ENCODE peak calls at places on chromosomes 1 and 21, in six cellular contexts. One of them, this sample, is unnamed.

GRCh38 chr21:43768868-43769167 is 7.3 kb downstream of the CSTB start:
- DNase-seq in tibial nerve: no peak
- DNase-seq in GM12864: no peak
- DNase-seq in fibroblast of pulmonary artery: no peak
- DNase-seq in astrocyte: no peak
- DNase-seq in pancreas: no peak
- DNase-seq in this sample: no peak

GRCh38 chr1:10776206-10776905 is 20.1 kb downstream of the CASZ1 start:
- DNase-seq in tibial nerve: no peak
- DNase-seq in GM12864: no peak
- DNase-seq in fibroblast of pulmonary artery: no peak
- DNase-seq in astrocyte: no peak
- DNase-seq in pancreas: no peak
- DNase-seq in this sample: no peak

GRCh38 chr1:207050428-207050767 is 610 bp downstream of the YOD1 start:
- DNase-seq in tibial nerve: no peak
- DNase-seq in GM12864: no peak
- DNase-seq in fibroblast of pulmonary artery: no peak
- DNase-seq in astrocyte: no peak
- DNase-seq in pancreas: no peak
- DNase-seq in this sample: no peak

GRCh38 chr1:108503062-108503740 is 53.1 kb downstream of the NBPF6 start:
- DNase-seq in tibial nerve: no peak
- DNase-seq in GM12864: no peak
- DNase-seq in fibroblast of pulmonary artery: peak; percentile 83
- DNase-seq in astrocyte: peak; percentile 86
- DNase-seq in pancreas: peak; percentile 13
- DNase-seq in this sample: no peak

GRCh38 chr21:43864806-43865470 is at the start of gene AGPAT3:
- DNase-seq in tibial nerve: no peak
- DNase-seq in GM12864: no peak
- DNase-seq in fibroblast of pulmonary artery: no peak
- DNase-seq in astrocyte: no peak
- DNase-seq in pancreas: no peak
- DNase-seq in this sample: peak; percentile 54

GRCh38 chr1:205812271-205812877 is 624 bp downstream of the SLC41A1 start:
- DNase-seq in tibial nerve: peak; percentile 20
- DNase-seq in GM12864: no peak
- DNase-seq in fibroblast of pulmonary artery: peak; percentile 16
- DNase-seq in astrocyte: peak; percentile 13
- DNase-seq in pancreas: peak; percentile 32
- DNase-seq in this sample: no peak

GRCh38 chr1:65558215-65558614 is 137.7 kb downstream of the LEPR start:
- DNase-seq in tibial nerve: no peak
- DNase-seq in GM12864: no peak
- DNase-seq in fibroblast of pulmonary artery: no peak
- DNase-seq in astrocyte: no peak
- DNase-seq in pancreas: no peak
- DNase-seq in this sample: no peak

GRCh38 chr1:39695011-39695410 is 3.8 kb upstream of the HPCAL4 start:
- DNase-seq in tibial nerve: no peak
- DNase-seq in GM12864: no peak
- DNase-seq in fibroblast of pulmonary artery: peak; percentile 17
- DNase-seq in astrocyte: no peak
- DNase-seq in pancreas: no peak
- DNase-seq in this sample: no peak

GRCh38 chr21:17925000-17925610 is 105.9 kb upstream of the C21orf91 start:
- DNase-seq in tibial nerve: peak; percentile 66
- DNase-seq in GM12864: peak; percentile 42
- DNase-seq in fibroblast of pulmonary artery: peak; percentile 71
- DNase-seq in astrocyte: peak; percentile 35
- DNase-seq in pancreas: peak; percentile 60
- DNase-seq in this sample: peak; percentile 79

GRCh38 chr1:15286452-15286851 is 39.4 kb downstream of the FHAD1 start:
- DNase-seq in tibial nerve: no peak
- DNase-seq in GM12864: no peak
- DNase-seq in fibroblast of pulmonary artery: no peak
- DNase-seq in astrocyte: no peak
- DNase-seq in pancreas: no peak
- DNase-seq in this sample: no peak

GRCh38 chr21:42659416-42660117 is 6.1 kb downstream of the PDE9A start:
- DNase-seq in tibial nerve: no peak
- DNase-seq in GM12864: no peak
- DNase-seq in fibroblast of pulmonary artery: no peak
- DNase-seq in astrocyte: no peak
- DNase-seq in pancreas: no peak
- DNase-seq in this sample: peak; percentile 20

GRCh38 chr1:85237613-85238012 is 21.8 kb downstream of the C1orf52 start:
- DNase-seq in tibial nerve: no peak
- DNase-seq in GM12864: no peak
- DNase-seq in fibroblast of pulmonary artery: no peak
- DNase-seq in astrocyte: no peak
- DNase-seq in pancreas: no peak
- DNase-seq in this sample: no peak

GRCh38 chr21:32889596-32889995 is 118.0 kb upstream of the PAXBP1 start:
- DNase-seq in tibial nerve: no peak
- DNase-seq in GM12864: no peak
- DNase-seq in fibroblast of pulmonary artery: no peak
- DNase-seq in astrocyte: peak; percentile 44
- DNase-seq in pancreas: no peak
- DNase-seq in this sample: no peak

GRCh38 chr1:116847688-116848531 is 61.8 kb upstream of the PTGFRN start:
- DNase-seq in tibial nerve: peak; percentile 36
- DNase-seq in GM12864: no peak
- DNase-seq in fibroblast of pulmonary artery: peak; percentile 65
- DNase-seq in astrocyte: peak; percentile 69
- DNase-seq in pancreas: no peak
- DNase-seq in this sample: peak; percentile 56

GRCh38 chr1:11882814-11883538 is 24.2 kb upstream of the NPPB start:
- DNase-seq in tibial nerve: no peak
- DNase-seq in GM12864: no peak
- DNase-seq in fibroblast of pulmonary artery: peak; percentile 21
- DNase-seq in astrocyte: no peak
- DNase-seq in pancreas: peak; percentile 83
- DNase-seq in this sample: no peak

DNA sequence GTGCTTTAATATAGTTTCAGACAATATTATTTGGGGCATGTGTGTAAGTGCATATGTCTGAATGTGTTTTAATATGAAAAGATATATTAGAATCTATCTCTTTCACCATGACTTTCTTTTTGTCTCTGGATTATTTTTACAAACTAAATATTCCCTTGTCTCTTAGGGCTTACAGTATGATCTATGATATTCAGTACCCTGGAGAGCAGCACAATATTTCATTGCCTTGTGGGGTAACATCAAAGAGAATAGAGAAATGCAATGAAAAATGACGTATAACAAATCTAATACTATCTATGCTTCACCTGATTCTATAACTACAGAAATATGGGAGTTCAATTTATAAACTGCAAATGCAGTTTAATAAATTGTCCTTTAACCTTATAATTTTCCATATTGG is 2084.5 kb downstream of the MRPL39 start:
- DNase-seq in tibial nerve: no peak
- DNase-seq in GM12864: no peak
- DNase-seq in fibroblast of pulmonary artery: no peak
- DNase-seq in astrocyte: no peak
- DNase-seq in pancreas: no peak
- DNase-seq in this sample: no peak
- TF ChIP-seq CTCF in tibial nerve: no peak
- TF ChIP-seq CTCF in GM12864: no peak
- TF ChIP-seq CTCF in fibroblast of pulmonary artery: no peak
- TF ChIP-seq CTCF in astrocyte: no peak
- TF ChIP-seq CTCF in pancreas: no peak
- TF ChIP-seq CTCF in this sample: no peak

GRCh38 chr1:52552236-52552504 is 722 bp downstream of the TUT4 start:
- DNase-seq in tibial nerve: peak; percentile 61
- DNase-seq in GM12864: no peak
- DNase-seq in fibroblast of pulmonary artery: peak; percentile 78
- DNase-seq in astrocyte: peak; percentile 57
- DNase-seq in pancreas: peak; percentile 23
- DNase-seq in this sample: peak; percentile 81

GRCh38 chr1:52554756-52555155 is 1.9 kb upstream of the TUT4 start:
- DNase-seq in tibial nerve: no peak
- DNase-seq in GM12864: no peak
- DNase-seq in fibroblast of pulmonary artery: peak; percentile 7
- DNase-seq in astrocyte: peak; percentile 22
- DNase-seq in pancreas: no peak
- DNase-seq in this sample: no peak

GRCh38 chr1:52553372-52554266 is 727 bp upstream of the TUT4 start:
- DNase-seq in tibial nerve: peak; percentile 72
- DNase-seq in GM12864: no peak
- DNase-seq in fibroblast of pulmonary artery: peak; percentile 88
- DNase-seq in astrocyte: peak; percentile 79
- DNase-seq in pancreas: peak; percentile 75
- DNase-seq in this sample: peak; percentile 91

GRCh38 chr1:52552505-52553371 is at the start of gene TUT4:
- DNase-seq in tibial nerve: peak; percentile 71
- DNase-seq in GM12864: no peak
- DNase-seq in fibroblast of pulmonary artery: peak; percentile 79
- DNase-seq in astrocyte: peak; percentile 62
- DNase-seq in pancreas: peak; percentile 74
- DNase-seq in this sample: peak; percentile 87

GRCh38 chr1:52554267-52554640 is 1.4 kb upstream of the TUT4 start:
- DNase-seq in tibial nerve: no peak
- DNase-seq in GM12864: no peak
- DNase-seq in fibroblast of pulmonary artery: no peak
- DNase-seq in astrocyte: no peak
- DNase-seq in pancreas: no peak
- DNase-seq in this sample: no peak
- H3K4me3 ChIP-seq in tibial nerve: no peak overlapping the region
- H3K4me3 ChIP-seq in GM12864: no peak overlapping the region
- H3K4me3 ChIP-seq in fibroblast of pulmonary artery: peak overlapping the region; percentile 87
- H3K4me3 ChIP-seq in astrocyte: peak overlapping the region; percentile 76
- H3K4me3 ChIP-seq in pancreas: no peak overlapping the region
- H3K4me3 ChIP-seq in this sample: peak overlapping the region; percentile 97

GRCh38 chr1:246001821-246002220 is 505.3 kb downstream of the SMYD3 start:
- DNase-seq in tibial nerve: no peak
- DNase-seq in GM12864: no peak
- DNase-seq in fibroblast of pulmonary artery: no peak
- DNase-seq in astrocyte: peak; percentile 65
- DNase-seq in pancreas: no peak
- DNase-seq in this sample: no peak

GRCh38 chr1:246000638-246001015 is 506.5 kb downstream of the SMYD3 start:
- DNase-seq in tibial nerve: no peak
- DNase-seq in GM12864: no peak
- DNase-seq in fibroblast of pulmonary artery: no peak
- DNase-seq in astrocyte: peak; percentile 53
- DNase-seq in pancreas: no peak
- DNase-seq in this sample: no peak

GRCh38 chr1:246001142-246001812 is 505.8 kb downstream of the SMYD3 start:
- DNase-seq in tibial nerve: no peak
- DNase-seq in GM12864: no peak
- DNase-seq in fibroblast of pulmonary artery: no peak
- DNase-seq in astrocyte: peak; percentile 90
- DNase-seq in pancreas: no peak
- DNase-seq in this sample: no peak

GRCh38 chr1:245997471-245998258 is 509.4 kb downstream of the SMYD3 start:
- DNase-seq in tibial nerve: no peak
- DNase-seq in GM12864: no peak
- DNase-seq in fibroblast of pulmonary artery: peak; percentile 73
- DNase-seq in astrocyte: peak; percentile 72
- DNase-seq in pancreas: peak; percentile 55
- DNase-seq in this sample: no peak

DNA sequence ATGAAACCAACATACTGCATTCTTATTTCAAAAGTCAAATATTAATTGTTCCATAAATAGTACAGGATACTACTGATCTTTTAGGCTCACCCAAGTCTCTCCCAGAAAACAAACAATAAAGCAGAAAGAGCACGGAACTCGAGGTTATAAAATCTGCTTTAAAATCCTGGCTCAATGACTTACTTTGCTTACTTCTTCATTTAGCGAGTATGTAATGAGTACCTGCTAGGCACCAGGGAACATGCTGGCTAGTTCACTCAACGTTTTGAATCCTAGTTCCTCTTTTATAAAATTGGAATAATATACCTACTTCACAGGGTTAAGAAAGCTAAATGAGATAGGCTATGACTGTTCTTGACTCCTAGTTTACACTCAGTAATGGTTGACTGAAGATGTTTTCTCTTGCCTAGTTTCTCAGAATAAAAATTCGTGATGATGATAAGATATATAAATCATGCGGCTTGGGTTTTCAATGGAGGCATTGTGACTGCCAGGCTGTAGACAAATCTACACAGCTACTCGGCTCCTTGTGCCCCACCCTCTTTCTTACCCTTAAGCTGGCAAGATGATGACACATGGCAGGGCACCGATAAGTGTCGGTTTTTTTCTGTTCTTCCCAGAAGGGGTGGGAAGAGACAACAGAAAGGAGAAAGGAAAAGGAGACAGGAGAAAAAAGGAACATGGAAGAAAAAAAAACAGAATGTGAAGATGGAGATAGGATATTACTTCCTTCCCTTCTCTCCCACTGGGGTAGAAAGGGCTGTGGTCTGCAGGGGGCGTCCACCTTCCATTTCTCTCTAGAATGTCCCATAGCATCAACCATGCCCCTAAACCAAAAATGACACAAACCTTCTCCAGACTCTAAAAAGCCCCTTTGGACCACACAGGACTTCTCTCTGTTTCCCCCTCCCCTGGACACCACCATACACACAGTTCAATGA is 507.1 kb downstream of the SMYD3 start:
- DNase-seq in tibial nerve: no peak
- DNase-seq in GM12864: no peak
- DNase-seq in fibroblast of pulmonary artery: no peak
- DNase-seq in astrocyte: no peak
- DNase-seq in pancreas: no peak
- DNase-seq in this sample: peak; percentile 35
- TF ChIP-seq CTCF in tibial nerve: no peak
- TF ChIP-seq CTCF in GM12864: no peak
- TF ChIP-seq CTCF in fibroblast of pulmonary artery: no peak
- TF ChIP-seq CTCF in astrocyte: no peak
- TF ChIP-seq CTCF in pancreas: no peak
- TF ChIP-seq CTCF in this sample: no peak

DNA sequence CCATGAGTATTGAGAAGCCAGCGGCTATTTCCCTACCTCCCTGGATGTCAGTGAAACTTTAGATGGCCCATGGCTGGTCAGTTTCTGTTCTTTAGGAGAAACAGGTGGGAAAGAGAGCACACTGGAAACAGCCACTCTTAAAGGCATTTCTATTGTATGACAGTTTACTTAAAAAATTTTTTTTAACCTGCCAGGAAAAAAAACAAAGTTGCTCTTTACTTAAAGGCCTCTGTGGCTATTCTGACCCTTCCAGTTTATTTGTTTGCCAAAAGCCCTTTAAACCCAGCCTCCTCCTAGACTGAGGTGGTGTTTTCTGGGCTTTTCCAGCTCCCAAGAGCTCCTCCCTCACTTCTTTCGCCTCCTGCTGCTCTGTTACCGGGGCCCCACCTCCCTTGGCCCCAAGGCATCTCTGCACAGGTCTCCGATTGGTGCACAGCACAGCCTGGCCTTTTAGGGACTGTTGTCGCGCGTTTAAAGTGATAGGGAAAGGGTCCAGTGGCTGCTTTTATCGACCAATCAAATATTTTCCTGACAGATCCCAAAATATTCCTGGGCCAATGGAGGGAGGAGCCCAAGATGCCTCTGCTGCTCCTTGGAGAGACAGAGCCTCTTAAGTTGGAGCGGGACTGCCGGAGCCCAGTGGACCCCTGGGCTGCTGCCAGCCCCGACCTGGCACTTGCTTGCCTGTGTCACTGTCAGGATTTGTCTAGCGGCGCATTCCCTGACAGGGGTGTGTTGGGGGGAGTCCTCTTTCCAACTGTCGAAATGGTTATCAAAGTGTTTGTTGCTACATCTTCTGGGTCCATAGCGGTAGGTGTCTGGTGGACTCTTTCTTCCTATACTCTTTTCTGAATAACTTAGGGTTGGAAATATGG is at the start of gene SH3BGR:
- DNase-seq in tibial nerve: no peak
- DNase-seq in GM12864: no peak
- DNase-seq in fibroblast of pulmonary artery: peak; percentile 40
- DNase-seq in astrocyte: peak; percentile 17
- DNase-seq in pancreas: peak; percentile 68
- DNase-seq in this sample: no peak
- H3K4me3 ChIP-seq in tibial nerve: peak within 1 kb of the TSS; percentile 37
- H3K4me3 ChIP-seq in GM12864: no peak within 1 kb of the TSS
- H3K4me3 ChIP-seq in fibroblast of pulmonary artery: peak within 1 kb of the TSS; percentile 38
- H3K4me3 ChIP-seq in astrocyte: no peak within 1 kb of the TSS
- H3K4me3 ChIP-seq in pancreas: no peak within 1 kb of the TSS
- H3K4me3 ChIP-seq in this sample: no peak within 1 kb of the TSS

This sample was measured in GM12865.